ENCODE peak calls at places on chromosomes 2 and 18, in six cellular contexts. W is T-cell; A is activated CD4-positive, alpha-beta memory T cell treated with anti-CD3 and anti-CD28 coated beads for 36 hours; Z is NCI-H1436; N is left cardiac atrium; L is colonic mucosa. C is an unnamed sample.

GRCh38 chr2:14700753-14701152 is 68.2 kb downstream of the LRATD1 start:
- DNase-seq in W (no peak), A (no peak), Z (no peak), N (no peak), L (no peak), C (no peak)

GRCh38 chr2:172375247-172375646 is 52.1 kb upstream of the ITGA6 start:
- DNase-seq in W (no peak), A (no peak), Z (no peak), N (no peak), L (no peak), C (no peak)

GRCh38 chr2:215485032-215485431 is 49.2 kb upstream of the FN1 start:
- DNase-seq in W (no peak), A (no peak), Z (no peak), N (no peak), L (no peak), C (no peak)

GRCh38 chr18:35158728-35159443 is 81.9 kb upstream of the ZNF397 start:
- DNase-seq in W (no peak), A (peak), Z (no peak), N (no peak), L (no peak), C (no peak)

GRCh38 chr18:61606068-61606660 is 272.9 kb downstream of the CDH20 start:
- DNase-seq in W (no peak), A (no peak), Z (no peak), N (peak), L (no peak), C (no peak)

GRCh38 chr2:7571701-7572100 is 654.5 kb downstream of the RNF144A start:
- DNase-seq in W (no peak), A (no peak), Z (no peak), N (no peak), L (no peak), C (no peak)

GRCh38 chr2:105866439-105867170 is 121.9 kb downstream of the NCK2 start:
- DNase-seq in W (no peak), A (no peak), Z (no peak), N (no peak), L (no peak), C (no peak)

GRCh38 chr2:10932345-10933151 is 20.8 kb downstream of the KCNF1 start:
- DNase-seq in W (no peak), A (no peak), Z (no peak), N (no peak), L (no peak), C (no peak)

GRCh38 chr2:219249203-219249980 is 3.7 kb upstream of the TUBA4B start:
- DNase-seq in W (peak), A (peak), Z (peak), N (peak), L (peak), C (no peak)

GRCh38 chr2:190382851-190383250 is 25.3 kb upstream of the MFSD6 start:
- DNase-seq in W (peak), A (no peak), Z (peak), N (no peak), L (peak), C (no peak)

GRCh38 chr18:55780591-55781071 is 192.6 kb upstream of the TCF4 start:
- DNase-seq in W (no peak), A (no peak), Z (no peak), N (no peak), L (no peak), C (no peak)

GRCh38 chr2:10514743-10515142 is 66.6 kb upstream of the ODC1 start:
- DNase-seq in W (no peak), A (peak), Z (no peak), N (no peak), L (no peak), C (no peak)

GRCh38 chr2:188787661-188788044 is 186.5 kb upstream of the COL3A1 start:
- DNase-seq in W (no peak), A (no peak), Z (no peak), N (no peak), L (no peak), C (no peak)

GRCh38 chr2:199366406-199366805 is 91.3 kb downstream of the SATB2 start:
- DNase-seq in W (no peak), A (no peak), Z (no peak), N (no peak), L (peak), C (no peak)

GRCh38 chr2:95350320-95351079 is 52.0 kb upstream of the FAHD2A start:
- DNase-seq in W (no peak), A (no peak), Z (no peak), N (no peak), L (peak), C (peak)

GRCh38 chr2:168457177-168457905 is 1.3 kb downstream of the CERS6 start:
- DNase-seq in W (no peak), A (peak), Z (no peak), N (no peak), L (no peak), C (no peak)

GRCh38 chr2:726158-726557 is 49.0 kb upstream of the TMEM18 start:
- DNase-seq in W (no peak), A (peak), Z (no peak), N (no peak), L (no peak), C (no peak)

GRCh38 chr18:62799977-62800376 is 84.6 kb downstream of the PHLPP1 start:
- DNase-seq in W (no peak), A (no peak), Z (no peak), N (no peak), L (no peak), C (no peak)

GRCh38 chr2:85707304-85707703 is 13.1 kb downstream of the GNLY start:
- DNase-seq in W (peak), A (peak), Z (peak), N (no peak), L (peak), C (no peak)

GRCh38 chr2:241019441-241020139 is 21.2 kb downstream of the SNED1 start:
- DNase-seq in W (no peak), A (no peak), Z (no peak), N (no peak), L (no peak), C (peak)

GRCh38 chr2:214800180-214800579 is 9.3 kb downstream of the BARD1 start:
- DNase-seq in W (no peak), A (no peak), Z (no peak), N (no peak), L (no peak), C (no peak)

GRCh38 chr2:71157124-71157802 is 26.8 kb downstream of the MPHOSPH10 start:
- DNase-seq in W (peak), A (peak), Z (peak), N (peak), L (peak), C (peak)

GRCh38 chr2:169189123-169189522 is 119.8 kb downstream of the DHRS9 start:
- DNase-seq in W (no peak), A (no peak), Z (no peak), N (no peak), L (no peak), C (no peak)

GRCh38 chr2:48419884-48420511 is 110.0 kb upstream of the STON1 start:
- DNase-seq in W (no peak), A (no peak), Z (no peak), N (peak), L (no peak), C (no peak)

GRCh38 chr18:8705280-8705940 is at the start of gene MTCL1:
- DNase-seq in W (peak), A (peak), Z (peak), N (no peak), L (no peak), C (no peak)

GRCh38 chr2:168948621-168949212 is 47.6 kb downstream of the G6PC2 start:
- DNase-seq in W (no peak), A (peak), Z (no peak), N (no peak), L (no peak), C (no peak)

GRCh38 chr2:176325732-176326131 is 56.5 kb downstream of the MTX2 start:
- DNase-seq in W (no peak), A (no peak), Z (no peak), N (no peak), L (peak), C (no peak)

GRCh38 chr18:12010187-12010802 is 29.0 kb downstream of the IMPA2 start:
- DNase-seq in W (no peak), A (no peak), Z (no peak), N (no peak), L (no peak), C (no peak)

GRCh38 chr18:68121308-68121707 is 593.6 kb downstream of the TMX3 start:
- DNase-seq in W (no peak), A (no peak), Z (no peak), N (no peak), L (no peak), C (no peak)

GRCh38 chr2:197159681-197160211 is 150.8 kb downstream of the ANKRD44 start:
- DNase-seq in W (peak), A (peak), Z (no peak), N (no peak), L (no peak), C (no peak)

GRCh38 chr2:110800611-110801402 is 68.4 kb downstream of the ACOXL start:
- DNase-seq in W (no peak), A (no peak), Z (no peak), N (no peak), L (no peak), C (no peak)

GRCh38 chr18:55228707-55229106 is 269.4 kb upstream of the CCDC68 start:
- DNase-seq in W (no peak), A (no peak), Z (no peak), N (no peak), L (no peak), C (no peak)

GRCh38 chr2:179898873-179899272 is 37.5 kb upstream of the ZNF385B start:
- DNase-seq in W (no peak), A (peak), Z (peak), N (no peak), L (peak), C (no peak)

C was measured in vagina.